ENCODE peak calls at places on chromosomes 2 and 18, in six cellular contexts. One of them, this sample, is unnamed.

GRCh38 chr2:15040429-15041084 is 408.0 kb downstream of the LRATD1 start:
- DNase-seq in fibroblast of lung: peak
- DNase-seq in HCT116: no peak
- DNase-seq in HFFc6: no peak
- DNase-seq in A549: no peak
- DNase-seq in left lung: no peak
- DNase-seq in this sample: no peak

GRCh38 chr2:2801458-2801857 is 470.4 kb upstream of the MYT1L start:
- DNase-seq in fibroblast of lung: no peak
- DNase-seq in HCT116: no peak
- DNase-seq in HFFc6: no peak
- DNase-seq in A549: no peak
- DNase-seq in left lung: no peak
- DNase-seq in this sample: no peak

GRCh38 chr18:274313-274712 is 6.5 kb upstream of the THOC1 start:
- DNase-seq in fibroblast of lung: no peak
- DNase-seq in HCT116: no peak
- DNase-seq in HFFc6: no peak
- DNase-seq in A549: no peak
- DNase-seq in left lung: no peak
- DNase-seq in this sample: no peak

GRCh38 chr2:112712903-112713584 is 7.8 kb upstream of the NT5DC4 start:
- DNase-seq in fibroblast of lung: peak
- DNase-seq in HCT116: no peak
- DNase-seq in HFFc6: peak
- DNase-seq in A549: peak
- DNase-seq in left lung: no peak
- DNase-seq in this sample: no peak

GRCh38 chr2:127859712-127860085 is 1.7 kb upstream of the POLR2D start:
- DNase-seq in fibroblast of lung: no peak
- DNase-seq in HCT116: peak
- DNase-seq in HFFc6: no peak
- DNase-seq in A549: no peak
- DNase-seq in left lung: peak
- DNase-seq in this sample: peak

GRCh38 chr18:24876266-24876665 is 415.8 kb downstream of the HRH4 start:
- DNase-seq in fibroblast of lung: no peak
- DNase-seq in HCT116: no peak
- DNase-seq in HFFc6: peak
- DNase-seq in A549: no peak
- DNase-seq in left lung: no peak
- DNase-seq in this sample: no peak

GRCh38 chr18:79818036-79818435 is 20.3 kb downstream of the KCNG2 start:
- DNase-seq in fibroblast of lung: no peak
- DNase-seq in HCT116: no peak
- DNase-seq in HFFc6: no peak
- DNase-seq in A549: no peak
- DNase-seq in left lung: no peak
- DNase-seq in this sample: no peak

GRCh38 chr18:79872423-79872822 is 74.7 kb downstream of the KCNG2 start:
- DNase-seq in fibroblast of lung: no peak
- DNase-seq in HCT116: no peak
- DNase-seq in HFFc6: no peak
- DNase-seq in A549: no peak
- DNase-seq in left lung: no peak
- DNase-seq in this sample: no peak

DNA sequence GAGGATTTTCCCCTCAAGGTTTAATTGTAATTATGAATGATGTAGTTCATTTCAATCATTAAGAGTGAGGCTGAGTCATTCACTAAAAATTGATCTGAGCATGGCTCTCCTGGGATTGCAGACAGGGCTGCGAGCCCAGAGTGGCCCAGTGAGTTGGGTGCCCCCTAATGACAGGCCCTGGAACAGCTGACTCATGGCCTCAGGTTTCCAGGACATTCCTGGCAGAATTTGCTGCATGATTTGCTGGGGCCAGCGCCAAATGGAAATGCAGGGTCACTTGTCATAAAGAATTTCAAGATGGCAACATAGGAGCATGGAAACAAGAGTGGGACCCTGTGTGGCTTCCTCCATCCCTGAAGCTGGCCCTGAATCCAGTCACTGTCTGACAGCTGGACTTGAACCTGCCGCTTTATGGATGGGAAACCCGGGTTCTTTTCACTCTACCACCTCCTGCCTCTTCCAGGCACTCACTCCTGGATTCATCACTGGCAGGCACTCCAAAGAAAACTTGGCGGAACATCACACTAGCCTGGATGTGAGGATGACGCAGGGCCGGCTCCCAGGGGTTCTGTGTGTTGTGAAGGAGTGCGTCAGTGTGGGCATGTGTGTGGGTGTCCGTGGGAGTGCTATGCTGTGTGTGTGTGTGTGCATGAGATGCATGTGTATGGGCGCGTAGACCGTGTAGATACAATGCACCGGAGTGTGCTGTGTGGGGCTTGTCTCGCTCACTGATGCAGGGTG is 15.2 kb downstream of the OTOF start:
- DNase-seq in fibroblast of lung: peak
- DNase-seq in HCT116: peak
- DNase-seq in HFFc6: peak
- DNase-seq in A549: peak
- DNase-seq in left lung: peak
- DNase-seq in this sample: no peak
- TF ChIP-seq CTCF in fibroblast of lung: peak
- TF ChIP-seq CTCF in HCT116: peak
- TF ChIP-seq CTCF in HFFc6: peak
- TF ChIP-seq CTCF in A549: peak
- TF ChIP-seq CTCF in left lung: peak
- TF ChIP-seq CTCF in this sample: no peak

GRCh38 chr2:138716183-138716582 is 64.0 kb downstream of the NXPH2 start:
- DNase-seq in fibroblast of lung: no peak
- DNase-seq in HCT116: peak
- DNase-seq in HFFc6: no peak
- DNase-seq in A549: no peak
- DNase-seq in left lung: no peak
- DNase-seq in this sample: no peak

GRCh38 chr2:138712212-138712979 is 67.8 kb downstream of the NXPH2 start:
- DNase-seq in fibroblast of lung: peak
- DNase-seq in HCT116: no peak
- DNase-seq in HFFc6: peak
- DNase-seq in A549: no peak
- DNase-seq in left lung: no peak
- DNase-seq in this sample: no peak

GRCh38 chr2:138711812-138712211 is 68.4 kb downstream of the NXPH2 start:
- DNase-seq in fibroblast of lung: no peak
- DNase-seq in HCT116: no peak
- DNase-seq in HFFc6: no peak
- DNase-seq in A549: no peak
- DNase-seq in left lung: no peak
- DNase-seq in this sample: no peak

GRCh38 chr2:138713509-138713908 is 66.7 kb downstream of the NXPH2 start:
- DNase-seq in fibroblast of lung: no peak
- DNase-seq in HCT116: no peak
- DNase-seq in HFFc6: no peak
- DNase-seq in A549: no peak
- DNase-seq in left lung: no peak
- DNase-seq in this sample: no peak

DNA sequence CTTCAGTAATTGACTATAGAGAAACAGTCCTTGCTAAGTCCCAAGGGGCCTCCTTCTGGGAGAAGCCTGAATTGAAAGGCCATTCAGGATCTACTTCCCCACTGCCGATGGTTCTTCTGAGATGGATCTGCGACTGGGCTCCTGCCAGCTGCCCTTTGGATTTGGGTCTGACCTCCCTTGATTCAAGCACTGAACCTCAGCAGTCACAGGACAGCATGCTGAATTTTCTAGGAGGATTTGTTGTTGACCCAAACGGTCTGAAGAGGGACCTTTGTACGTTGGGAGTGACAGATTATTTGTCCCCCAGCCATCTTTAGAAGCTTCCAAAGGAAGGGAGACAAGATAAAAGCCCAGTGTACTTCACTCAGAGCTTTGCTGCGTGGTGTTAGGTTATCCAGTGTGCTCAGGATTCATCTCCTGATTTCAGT is 67.1 kb downstream of the NXPH2 start:
- DNase-seq in fibroblast of lung: no peak
- DNase-seq in HCT116: no peak
- DNase-seq in HFFc6: no peak
- DNase-seq in A549: no peak
- DNase-seq in left lung: no peak
- DNase-seq in this sample: no peak
- TF ChIP-seq CTCF in fibroblast of lung: no peak
- TF ChIP-seq CTCF in HCT116: no peak
- TF ChIP-seq CTCF in HFFc6: no peak
- TF ChIP-seq CTCF in A549: no peak
- TF ChIP-seq CTCF in left lung: no peak
- TF ChIP-seq CTCF in this sample: no peak

GRCh38 chr2:110819711-110820110 is 87.3 kb downstream of the ACOXL start:
- DNase-seq in fibroblast of lung: no peak
- DNase-seq in HCT116: no peak
- DNase-seq in HFFc6: no peak
- DNase-seq in A549: no peak
- DNase-seq in left lung: no peak
- DNase-seq in this sample: no peak

GRCh38 chr2:110820128-110820527 is 87.8 kb downstream of the ACOXL start:
- DNase-seq in fibroblast of lung: no peak
- DNase-seq in HCT116: no peak
- DNase-seq in HFFc6: no peak
- DNase-seq in A549: no peak
- DNase-seq in left lung: no peak
- DNase-seq in this sample: no peak

GRCh38 chr2:110816404-110817365 is 84.3 kb downstream of the ACOXL start:
- DNase-seq in fibroblast of lung: no peak
- DNase-seq in HCT116: no peak
- DNase-seq in HFFc6: no peak
- DNase-seq in A549: no peak
- DNase-seq in left lung: no peak
- DNase-seq in this sample: no peak

GRCh38 chr2:110815938-110816337 is 83.6 kb downstream of the ACOXL start:
- DNase-seq in fibroblast of lung: no peak
- DNase-seq in HCT116: no peak
- DNase-seq in HFFc6: no peak
- DNase-seq in A549: no peak
- DNase-seq in left lung: no peak
- DNase-seq in this sample: no peak

DNA sequence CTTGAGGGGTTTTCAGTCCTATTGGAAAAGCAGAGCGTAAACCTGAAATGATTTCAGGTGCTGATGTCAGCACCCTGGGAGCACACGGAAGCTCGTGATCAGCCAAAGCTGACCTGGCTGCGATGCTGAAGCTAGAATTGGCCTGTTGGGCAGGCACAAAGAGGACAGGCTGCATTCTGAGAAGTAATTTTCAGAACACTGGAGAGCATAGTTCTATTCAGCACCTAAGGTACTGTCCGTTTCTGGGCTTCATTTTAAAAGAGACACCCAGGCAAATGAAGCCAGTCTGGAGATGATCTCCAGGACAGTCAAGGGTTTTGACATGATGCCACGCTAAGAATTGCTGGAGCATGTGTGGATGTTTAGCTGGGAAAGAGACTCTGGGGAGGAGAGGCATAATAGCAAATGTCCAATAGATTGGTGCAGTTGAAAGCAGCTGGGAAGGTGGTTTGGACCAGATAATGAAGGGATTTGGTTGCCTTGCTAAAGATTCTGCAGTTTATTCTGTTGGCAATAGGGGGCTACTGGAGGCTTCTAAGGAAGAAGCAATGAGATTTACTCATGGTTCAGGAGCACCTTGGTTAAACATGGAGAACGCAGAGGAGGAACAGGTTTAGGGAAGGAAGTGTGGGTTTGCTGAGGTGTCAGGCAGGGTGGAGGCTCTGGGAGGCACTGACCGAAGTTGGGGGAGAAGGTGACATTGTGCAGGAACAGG is 86.6 kb downstream of the ACOXL start:
- DNase-seq in fibroblast of lung: no peak
- DNase-seq in HCT116: no peak
- DNase-seq in HFFc6: no peak
- DNase-seq in A549: peak
- DNase-seq in left lung: no peak
- DNase-seq in this sample: no peak
- TF ChIP-seq CTCF in fibroblast of lung: no peak
- TF ChIP-seq CTCF in HCT116: no peak
- TF ChIP-seq CTCF in HFFc6: no peak
- TF ChIP-seq CTCF in A549: no peak
- TF ChIP-seq CTCF in left lung: no peak
- TF ChIP-seq CTCF in this sample: no peak

GRCh38 chr18:22170421-22171262 is 1.3 kb downstream of the GATA6 start:
- DNase-seq in fibroblast of lung: peak
- DNase-seq in HCT116: no peak
- DNase-seq in HFFc6: peak
- DNase-seq in A549: peak
- DNase-seq in left lung: peak
- DNase-seq in this sample: no peak

GRCh38 chr18:22169889-22170420 is 566 bp downstream of the GATA6 start:
- DNase-seq in fibroblast of lung: peak
- DNase-seq in HCT116: no peak
- DNase-seq in HFFc6: no peak
- DNase-seq in A549: no peak
- DNase-seq in left lung: peak
- DNase-seq in this sample: no peak

GRCh38 chr18:22168360-22168921 is 948 bp upstream of the GATA6 start:
- DNase-seq in fibroblast of lung: peak
- DNase-seq in HCT116: no peak
- DNase-seq in HFFc6: no peak
- DNase-seq in A549: peak
- DNase-seq in left lung: peak
- DNase-seq in this sample: no peak

GRCh38 chr18:22167471-22168151 is 1.8 kb upstream of the GATA6 start:
- DNase-seq in fibroblast of lung: peak
- DNase-seq in HCT116: no peak
- DNase-seq in HFFc6: no peak
- DNase-seq in A549: peak
- DNase-seq in left lung: peak
- DNase-seq in this sample: no peak

DNA sequence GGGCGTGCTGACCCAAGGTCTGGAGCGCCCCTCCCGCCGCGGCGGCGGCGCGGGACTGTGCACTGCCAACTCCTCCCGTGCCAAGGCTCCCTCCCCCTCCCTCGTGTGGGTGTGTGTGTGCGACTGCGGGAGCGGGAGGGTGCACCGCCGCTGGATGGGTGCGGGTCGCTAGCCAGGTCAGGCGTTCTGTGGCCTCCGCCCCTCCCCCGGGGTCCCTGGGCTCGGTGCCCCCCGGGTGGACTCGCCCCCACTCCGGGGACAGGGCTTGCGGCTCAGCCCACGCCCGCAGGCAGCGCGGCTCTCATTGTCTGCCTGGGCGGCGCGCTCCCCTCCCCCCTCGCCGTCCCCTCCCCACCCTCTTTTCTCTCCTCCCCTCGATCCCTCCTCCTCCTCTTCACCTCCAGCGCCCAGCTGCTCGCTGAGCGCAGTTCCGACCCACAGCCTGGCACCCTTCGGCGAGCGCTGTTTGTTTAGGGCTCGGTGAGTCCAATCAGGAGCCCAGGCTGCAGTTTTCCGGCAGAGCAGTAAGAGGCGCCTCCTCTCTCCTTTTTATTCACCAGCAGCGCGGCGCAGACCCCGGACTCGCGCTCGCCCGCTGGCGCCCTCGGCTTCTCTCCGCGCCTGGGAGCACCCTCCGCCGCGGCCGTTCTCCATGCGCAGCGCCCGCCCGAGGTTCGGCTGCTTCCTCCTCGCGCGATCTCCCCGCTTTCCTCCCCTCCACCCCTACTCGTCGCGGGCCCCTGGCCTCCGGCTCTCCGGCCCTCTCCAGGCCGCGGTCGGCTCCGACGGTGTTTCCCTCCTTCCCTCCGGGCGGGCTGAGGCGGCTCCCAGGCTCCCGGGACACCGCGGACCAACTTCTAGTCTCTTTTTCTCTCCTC is at the start of gene GATA6:
- DNase-seq in fibroblast of lung: peak
- DNase-seq in HCT116: peak
- DNase-seq in HFFc6: peak
- DNase-seq in A549: peak
- DNase-seq in left lung: peak
- DNase-seq in this sample: no peak
- TF ChIP-seq CTCF in fibroblast of lung: peak
- TF ChIP-seq CTCF in HCT116: peak
- TF ChIP-seq CTCF in HFFc6: peak
- TF ChIP-seq CTCF in A549: peak
- TF ChIP-seq CTCF in left lung: peak
- TF ChIP-seq CTCF in this sample: no peak

This sample was measured in activated B cell treated with CpG ODN at 0.5 μM for 24 hours.